ENCODE peak calls at places on chromosomes 4 and X, in four cellular contexts. E, M, K and D are unnamed samples.
A peak's percentile ranks its signal among the peaks of the same experiment; 100 is the strongest.

GRCh38 chr4:19486400-19486799 is 765.3 kb upstream of the SLIT2 start:
- DNase-seq in E (no peak), M (no peak), K (no peak), D (peak; percentile 14)

GRCh38 chr4:40183615-40184411 is 13.0 kb upstream of the RHOH start:
- DNase-seq in E (no peak), M (no peak), K (no peak), D (no peak)

GRCh38 chr4:21664355-21664754 is 284.2 kb downstream of the KCNIP4 start:
- DNase-seq in E (no peak), M (no peak), K (no peak), D (no peak)

GRCh38 chr4:129179276-129179675 is 83.3 kb downstream of the C4orf33 start:
- DNase-seq in E (no peak), M (no peak), K (no peak), D (no peak)

GRCh38 chr4:2712261-2712842 is 43.8 kb downstream of the TNIP2 start:
- DNase-seq in E (no peak), M (no peak), K (no peak), D (peak; percentile 60)

GRCh38 chr4:8874003-8874895 is 2.6 kb upstream of the HMX1 start:
- DNase-seq in E (no peak), M (no peak), K (no peak), D (no peak)

GRCh38 chr4:171846232-171846631 is 33.0 kb downstream of the GALNTL6 start:
- DNase-seq in E (no peak), M (peak; percentile 50), K (no peak), D (peak; percentile 63)

GRCh38 chrX:40202456-40202855 is 104.7 kb upstream of the BCOR start:
- DNase-seq in E (no peak), M (peak; percentile 12), K (no peak), D (peak; percentile 51)

GRCh38 chrX:45001038-45001437 is 128.1 kb downstream of the KDM6A start:
- DNase-seq in E (no peak), M (no peak), K (no peak), D (peak; percentile 63)

GRCh38 chr4:122140834-122141233 is 11.3 kb upstream of the BLTP1 start:
- DNase-seq in E (no peak), M (no peak), K (no peak), D (no peak)

GRCh38 chr4:116486401-116486800 is 599.0 kb downstream of the TRAM1L1 start:
- DNase-seq in E (no peak), M (no peak), K (no peak), D (no peak)

GRCh38 chr4:169225812-169226211 is 44.9 kb downstream of the SH3RF1 start:
- DNase-seq in E (no peak), M (no peak), K (no peak), D (no peak)

GRCh38 chrX:78517124-78517523 is 142.0 kb downstream of the RTL3 start:
- DNase-seq in E (no peak), M (no peak), K (no peak), D (no peak)

GRCh38 chr4:113835005-113835404 is 73.5 kb upstream of the CAMK2D start:
- DNase-seq in E (no peak), M (no peak), K (no peak), D (no peak)

GRCh38 chr4:7041851-7042696 is 1.1 kb upstream of the TADA2B start:
- DNase-seq in E (peak; percentile 55), M (peak; percentile 58), K (peak; percentile 21), D (peak; percentile 86)

GRCh38 chr4:7043521-7044414 is 596 bp downstream of the TADA2B start:
- DNase-seq in E (peak; percentile 50), M (peak; percentile 58), K (no peak), D (peak; percentile 76)

GRCh38 chr4:7044415-7044930 is 1.3 kb downstream of the TADA2B start:
- DNase-seq in E (no peak), M (no peak), K (no peak), D (no peak)

GRCh38 chr4:7041246-7041645 is 1.9 kb upstream of the TADA2B start:
- DNase-seq in E (no peak), M (no peak), K (no peak), D (no peak)

DNA sequence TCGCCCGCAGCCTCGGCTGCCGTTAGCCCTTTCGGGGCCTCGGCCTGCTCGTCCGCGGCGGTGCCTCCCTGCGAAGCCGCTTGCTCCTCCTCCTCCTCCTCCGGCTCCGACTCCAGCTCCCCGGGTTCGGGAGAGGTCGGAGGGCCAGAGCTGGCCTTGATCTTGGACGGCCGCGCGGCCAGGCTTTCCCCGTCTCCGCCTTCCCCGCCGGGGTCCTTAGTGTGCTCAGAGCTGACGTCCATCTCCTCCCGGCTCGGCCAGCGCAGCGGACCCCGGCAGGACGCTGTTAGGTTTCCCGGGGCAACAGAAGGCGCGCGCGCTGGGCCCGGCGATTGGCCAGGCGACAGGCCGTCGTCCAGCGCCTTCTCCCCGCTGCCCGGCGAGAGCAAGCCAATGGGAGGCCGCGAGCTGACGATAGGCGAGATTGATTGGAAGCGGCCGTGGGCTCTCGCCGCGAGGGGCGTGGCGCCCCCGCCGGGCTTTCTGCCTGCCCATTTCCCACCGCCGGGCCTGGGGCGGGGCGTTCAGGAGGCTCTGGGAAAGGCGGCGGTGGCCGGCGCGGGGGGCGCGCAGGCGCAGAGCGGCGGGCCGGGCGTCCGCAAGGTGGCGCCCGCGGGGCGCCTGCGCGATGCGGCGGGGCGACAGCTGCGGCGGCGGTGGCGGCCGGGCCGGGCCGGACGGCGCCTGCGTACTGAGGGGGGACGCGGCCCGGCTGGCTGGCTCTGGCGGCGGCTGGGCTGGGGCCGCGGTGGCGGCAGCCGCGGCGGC is at the start of gene TADA2B:
- DNase-seq in E (peak; percentile 98), M (peak; percentile 98), K (peak; percentile 94), D (peak; percentile 100)
- TF ChIP-seq CTCF in E (peak; percentile 43), M (no peak), K (peak; percentile 83), D (no peak)

DNA sequence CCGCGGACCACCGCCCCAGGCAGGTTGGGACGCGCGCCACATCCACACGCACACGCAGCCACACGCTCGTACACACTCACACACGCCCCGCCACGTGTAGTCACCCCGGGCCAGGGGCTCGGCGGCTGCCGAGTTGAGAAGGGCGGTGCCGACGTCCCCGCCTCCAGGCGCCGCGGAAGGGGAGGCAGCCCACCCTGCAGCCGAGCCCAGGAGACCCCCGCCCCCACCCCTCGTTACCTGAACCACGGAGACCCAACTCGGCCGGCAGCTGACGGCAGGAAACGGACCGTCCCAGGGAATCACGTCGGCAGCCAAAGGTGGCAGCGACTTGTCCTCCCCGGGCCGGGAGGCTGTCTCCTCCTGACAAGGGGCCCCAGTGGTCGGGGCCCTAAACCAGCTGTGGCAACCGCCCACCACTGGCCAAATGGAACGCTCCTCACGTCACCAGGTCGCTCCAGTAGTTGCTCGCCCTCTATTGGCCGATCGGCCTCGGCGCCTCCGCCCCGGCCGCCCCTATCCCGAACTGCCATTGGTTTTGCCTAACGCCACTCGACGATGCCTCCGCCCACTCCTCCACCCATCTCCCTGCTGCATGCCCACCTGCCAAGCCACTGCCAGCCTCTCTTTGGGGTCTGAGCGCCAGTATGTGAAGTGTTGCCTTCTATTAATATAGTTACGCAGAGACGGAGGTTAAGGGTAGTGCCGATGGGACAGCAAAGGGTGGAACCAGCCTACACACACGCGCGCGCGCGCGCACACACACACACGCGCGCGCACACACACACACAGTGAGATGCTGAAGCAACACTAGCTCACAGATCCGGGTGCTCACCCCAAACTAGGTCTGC is at the start of gene ZDHHC9:
- DNase-seq in E (peak; percentile 88), M (peak; percentile 90), K (peak; percentile 77), D (peak; percentile 90)
- TF ChIP-seq POLR2A in E (peak; percentile 31), M (peak; percentile 47), K (peak; percentile 43), D (no peak)

GRCh38 chrX:65587616-65588526 is 53.3 kb upstream of the LAS1L start:
- DNase-seq in E (peak; percentile 83), M (peak; percentile 86), K (peak; percentile 70), D (no peak)
- H3K4me3 ChIP-seq in E (peak overlapping the region; percentile 20), M (no peak overlapping the region), K (no peak overlapping the region), D (no peak overlapping the region)

GRCh38 chrX:118355225-118355920 is 9.5 kb downstream of the WDR44 start:
- DNase-seq in E (no peak), M (no peak), K (no peak), D (peak; percentile 16)
- TF ChIP-seq CTCF in E (no peak), M (no peak), K (no peak), D (no peak)

GRCh38 chr4:146485968-146486367 is 35.8 kb downstream of the SLC10A7 start:
- DNase-seq in E (no peak), M (no peak), K (no peak), D (no peak)

GRCh38 chr4:146490106-146490505 is 31.6 kb downstream of the SLC10A7 start:
- DNase-seq in E (no peak), M (no peak), K (no peak), D (no peak)

GRCh38 chr4:146488495-146489174 is 33.1 kb downstream of the SLC10A7 start:
- DNase-seq in E (no peak), M (no peak), K (no peak), D (no peak)

GRCh38 chr4:146482788-146483187 is 39.0 kb downstream of the SLC10A7 start:
- DNase-seq in E (no peak), M (no peak), K (no peak), D (no peak)

DNA sequence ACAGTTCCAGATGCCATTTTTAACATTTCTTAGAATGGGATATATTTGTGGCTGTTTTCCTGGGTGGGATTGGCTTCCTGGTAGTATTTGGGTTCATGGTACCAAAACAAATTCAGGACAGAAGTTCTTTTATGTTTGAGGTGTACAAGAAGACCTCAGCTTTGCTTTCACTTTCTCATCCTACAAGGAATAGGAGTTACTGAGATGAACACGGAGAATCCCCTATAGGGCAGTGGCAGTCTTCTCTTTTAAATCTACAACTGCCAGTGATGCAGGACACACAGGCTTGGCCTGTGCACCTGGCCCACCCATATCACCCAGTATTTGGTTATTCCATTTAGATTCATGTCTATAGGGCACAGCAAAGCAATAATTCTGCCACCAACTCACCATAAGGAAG is 35.2 kb downstream of the SLC10A7 start:
- DNase-seq in E (no peak), M (no peak), K (no peak), D (no peak)
- TF ChIP-seq POLR2A in E (no peak), M (no peak), K (no peak), D (no peak)

GRCh38 chr4:24799544-24800272 is 4.3 kb downstream of the SOD3 start:
- DNase-seq in E (no peak), M (no peak), K (no peak), D (no peak)

GRCh38 chr4:24798036-24798610 is 2.8 kb downstream of the SOD3 start:
- DNase-seq in E (no peak), M (no peak), K (no peak), D (no peak)

GRCh38 chr4:24799196-24799543 is 3.8 kb downstream of the SOD3 start:
- DNase-seq in E (no peak), M (no peak), K (no peak), D (no peak)

GRCh38 chr4:24801136-24801855 is 5.9 kb downstream of the SOD3 start:
- DNase-seq in E (no peak), M (no peak), K (no peak), D (no peak)

GRCh38 chr4:24800273-24800880 is 5.0 kb downstream of the SOD3 start:
- DNase-seq in E (no peak), M (no peak), K (no peak), D (peak; percentile 45)
- H3K4me3 ChIP-seq in E (no peak overlapping the region), M (no peak overlapping the region), K (peak overlapping the region; percentile 25), D (no peak overlapping the region)

DNA sequence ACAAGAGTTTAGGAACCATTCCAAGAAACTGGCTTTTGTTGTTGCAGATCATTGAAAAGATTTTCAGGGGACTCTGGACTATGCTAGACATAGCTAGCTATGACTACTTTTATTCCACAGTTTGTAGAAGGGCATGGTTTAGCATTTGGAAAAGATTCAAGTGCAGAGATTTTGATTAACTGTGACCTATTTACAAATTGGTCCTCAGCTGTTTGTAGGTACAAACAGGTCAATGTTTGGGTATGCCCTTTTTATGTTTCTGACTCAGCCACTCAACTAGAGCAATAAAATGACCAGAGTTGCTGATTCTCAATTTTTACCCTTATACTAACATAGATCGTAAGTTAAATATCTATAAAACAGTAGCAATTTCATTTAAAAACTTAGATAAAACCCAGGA is 46.7 kb downstream of the IGFBP7 start:
- DNase-seq in E (no peak), M (no peak), K (no peak), D (no peak)
- TF ChIP-seq CTCF in E (no peak), M (no peak), K (no peak), D (no peak)

GRCh38 chrX:51892921-51893745 is at the start of gene MAGED1:
- DNase-seq in E (peak; percentile 91), M (peak; percentile 86), K (peak; percentile 68), D (peak; percentile 91)
- TF ChIP-seq POLR2A in E (peak; percentile 57), M (peak; percentile 51), K (peak; percentile 36), D (no peak)